ENCODE peak calls at places on chromosomes 7 and 10, in six cellular contexts. W is IMR-90, H is foreskin fibroblast, X is cardiac muscle cell, D is A549, U is GM12865. O is an unnamed sample.

GRCh38 chr10:35545878-35546631 is 59.1 kb upstream of the GJD4 start:
- DNase-seq in X (no peak), H (no peak), W (peak), D (no peak), U (no peak), O (peak)

GRCh38 chr10:22285130-22285529 is 31.1 kb upstream of the COMMD3 start:
- DNase-seq in D (no peak), W (no peak), X (no peak), H (no peak), U (no peak), O (no peak)

GRCh38 chr7:96669812-96670211 is 39.8 kb downstream of the SEM1 start:
- DNase-seq in U (no peak), H (no peak), D (no peak), W (no peak), X (no peak), O (no peak)

GRCh38 chr10:35934637-35934995 is 292.5 kb upstream of the FZD8 start:
- DNase-seq in H (no peak), U (peak), X (no peak), D (no peak), W (no peak), O (no peak)

GRCh38 chr10:59284111-59284975 is 78.0 kb downstream of the FAM13C start:
- DNase-seq in D (no peak), X (no peak), W (no peak), U (no peak), H (no peak), O (no peak)

GRCh38 chr7:57437581-57437980 is 12.4 kb upstream of the ZNF716 start:
- DNase-seq in D (no peak), H (no peak), X (no peak), U (no peak), W (no peak), O (no peak)

GRCh38 chr7:118218413-118219156 is 5.9 kb upstream of the ANKRD7 start:
- DNase-seq in X (no peak), D (no peak), U (no peak), W (no peak), H (no peak), O (no peak)

GRCh38 chr7:109020251-109020650 is 450.6 kb downstream of the DNAJB9 start:
- DNase-seq in H (no peak), W (no peak), D (no peak), X (no peak), U (no peak), O (no peak)

GRCh38 chr10:12186324-12186723 is 9.4 kb downstream of the NUDT5 start:
- DNase-seq in X (no peak), H (no peak), D (no peak), U (no peak), W (no peak), O (no peak)

GRCh38 chr10:84200537-84201243 is 6.4 kb downstream of the CDHR1 start:
- DNase-seq in D (no peak), H (no peak), U (no peak), W (no peak), X (no peak), O (no peak)

GRCh38 chr10:4062072-4062471 is 277.1 kb upstream of the KLF6 start:
- DNase-seq in D (no peak), W (no peak), U (no peak), X (no peak), H (no peak), O (peak)

GRCh38 chr7:133829336-133829897 is 297.7 kb upstream of the LRGUK start:
- DNase-seq in D (no peak), X (no peak), H (no peak), U (no peak), W (peak), O (peak)

GRCh38 chr7:105778956-105779355 is 97.4 kb downstream of the ATXN7L1 start:
- DNase-seq in U (no peak), D (no peak), X (no peak), W (no peak), H (no peak), O (no peak)

GRCh38 chr10:84308481-84309304 is 19.7 kb upstream of the CCSER2 start:
- DNase-seq in X (no peak), W (peak), U (peak), H (peak), D (no peak), O (peak)

GRCh38 chr10:12375076-12375504 is 25.7 kb downstream of the CAMK1D start:
- DNase-seq in U (no peak), W (peak), X (no peak), D (no peak), H (no peak), O (no peak)

GRCh38 chr7:31004393-31004792 is 40.6 kb downstream of the GHRHR start:
- DNase-seq in X (no peak), H (no peak), D (no peak), U (no peak), W (no peak), O (peak)

GRCh38 chr7:158076215-158076614 is 511.4 kb downstream of the PTPRN2 start:
- DNase-seq in H (no peak), U (no peak), D (no peak), X (no peak), W (no peak), O (no peak)

GRCh38 chr10:93818086-93818485 is 60.4 kb downstream of the LGI1 start:
- DNase-seq in U (no peak), X (no peak), D (no peak), H (no peak), W (no peak), O (no peak)

GRCh38 chr10:52229271-52229931 is 84.7 kb upstream of the DKK1 start:
- DNase-seq in W (peak), H (peak), U (no peak), X (no peak), D (no peak), O (peak)

GRCh38 chr10:124223001-124223710 is 129.8 kb upstream of the CHST15 start:
- DNase-seq in D (no peak), X (no peak), W (no peak), H (no peak), U (no peak), O (no peak)

GRCh38 chr10:124222298-124223000 is 129.1 kb upstream of the CHST15 start:
- DNase-seq in D (no peak), H (no peak), W (no peak), U (peak), X (peak), O (no peak)

GRCh38 chr10:124220547-124220946 is 127.1 kb upstream of the CHST15 start:
- DNase-seq in W (no peak), H (no peak), U (peak), X (no peak), D (no peak), O (no peak)

GRCh38 chr10:124220971-124221355 is 127.6 kb upstream of the CHST15 start:
- DNase-seq in W (no peak), X (no peak), H (no peak), D (no peak), U (no peak), O (no peak)

DNA sequence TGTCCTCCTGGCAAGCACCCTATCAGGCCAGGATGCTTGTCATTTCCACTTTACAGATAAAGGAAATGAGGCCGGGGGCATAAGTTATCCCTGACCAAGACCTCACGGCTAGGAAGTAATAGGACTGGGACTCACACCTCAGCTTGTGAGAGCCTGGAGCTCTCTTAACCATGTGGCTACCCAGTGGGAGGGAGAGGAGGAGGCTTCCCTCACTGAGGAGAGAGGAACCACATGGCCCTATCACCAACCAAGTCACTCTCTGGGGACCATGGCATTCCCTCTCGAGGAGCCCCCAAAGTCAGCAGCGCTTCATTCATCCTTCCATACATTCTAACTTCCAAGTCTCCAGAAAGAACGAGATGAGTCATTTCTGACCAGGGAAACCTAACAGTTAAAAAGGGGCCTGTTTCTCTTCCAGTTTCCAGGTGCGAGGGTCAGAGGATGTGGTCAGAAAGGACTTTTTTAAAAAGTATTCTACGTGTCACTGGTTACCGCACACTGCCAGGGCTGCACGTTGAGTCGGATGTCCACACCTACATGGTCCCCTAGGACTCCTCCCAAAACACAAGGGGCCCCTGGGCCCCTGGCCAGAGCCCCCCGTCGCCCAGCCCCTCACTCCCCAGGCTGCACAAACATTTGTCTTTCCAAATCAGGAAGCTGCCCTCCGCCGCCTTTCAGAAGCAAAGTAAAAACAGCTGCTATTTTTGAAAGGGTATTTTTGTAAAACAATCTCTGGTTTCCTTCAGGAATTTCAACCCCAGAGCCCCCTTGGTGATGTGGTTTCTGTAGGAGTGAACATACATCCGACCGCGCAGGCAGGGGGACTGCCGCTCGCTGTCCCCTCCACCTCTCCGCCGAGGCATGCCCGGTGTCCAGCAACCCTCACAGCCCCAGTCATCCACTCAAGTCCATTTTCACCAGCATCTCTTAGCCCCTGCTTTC is 128.2 kb upstream of the CHST15 start:
- DNase-seq in U (peak), W (no peak), D (no peak), X (peak), H (no peak), O (peak)
- H3K4me3 ChIP-seq in U (peak), W (no peak), D (no peak), X (no peak), H (no peak), O (no peak)

GRCh38 chr10:29089094-29089493 is 199.8 kb upstream of the LYZL1 start:
- DNase-seq in U (no peak), D (no peak), W (no peak), H (no peak), X (no peak), O (no peak)
- H3K4me3 ChIP-seq in U (no peak), D (no peak), W (no peak), H (no peak), X (no peak), O (no peak)

GRCh38 chr7:347001-347590 is 57.1 kb downstream of the FOXL3 start:
- DNase-seq in X (no peak), H (no peak), D (no peak), U (no peak), W (no peak), O (no peak)

GRCh38 chr7:348480-348844 is 58.5 kb downstream of the FOXL3 start:
- DNase-seq in H (no peak), X (no peak), U (no peak), D (no peak), W (no peak), O (no peak)

GRCh38 chr7:346116-346898 is 56.3 kb downstream of the FOXL3 start:
- DNase-seq in D (no peak), X (no peak), H (no peak), U (no peak), W (no peak), O (no peak)

GRCh38 chr7:348962-349755 is 59.2 kb downstream of the FOXL3 start:
- DNase-seq in U (no peak), D (no peak), X (no peak), W (no peak), H (no peak), O (no peak)

GRCh38 chr7:347644-348479 is 57.9 kb downstream of the FOXL3 start:
- DNase-seq in D (no peak), U (no peak), H (no peak), X (no peak), W (no peak), O (no peak)
- H3K4me3 ChIP-seq in D (no peak), U (no peak), H (no peak), X (no peak), W (no peak), O (no peak)

DNA sequence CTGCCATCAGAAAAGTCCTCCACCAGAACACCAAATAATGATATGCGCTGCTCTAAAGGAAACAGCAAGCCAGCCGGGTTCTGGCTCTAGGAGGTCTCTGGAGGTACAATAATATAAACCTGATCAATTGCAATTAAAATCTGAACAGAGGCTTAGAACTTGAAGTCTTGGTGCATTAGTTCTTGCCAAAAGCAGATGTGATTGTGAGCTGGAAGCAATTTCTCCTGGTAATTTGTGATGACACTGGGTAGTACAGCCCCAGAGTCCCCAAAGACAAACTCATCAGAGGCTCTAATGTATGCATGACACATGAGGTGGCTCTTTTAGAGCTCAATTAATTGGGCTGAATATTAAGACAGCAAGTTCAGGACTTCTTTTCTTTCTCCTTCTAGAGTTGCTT is 3.3 kb downstream of the ETV1 start:
- DNase-seq in D (no peak), W (no peak), X (peak), U (no peak), H (no peak), O (no peak)
- H3K4me3 ChIP-seq in D (no peak), W (no peak), X (peak), U (no peak), H (no peak), O (peak)

GRCh38 chr10:23417254-23417653 is 21.6 kb upstream of the OTUD1 start:
- DNase-seq in U (no peak), X (no peak), W (no peak), D (no peak), H (no peak), O (no peak)

GRCh38 chr10:23418051-23418681 is 20.7 kb upstream of the OTUD1 start:
- DNase-seq in H (no peak), D (no peak), X (no peak), W (no peak), U (no peak), O (no peak)

GRCh38 chr10:23412223-23412622 is 26.7 kb upstream of the OTUD1 start:
- DNase-seq in H (peak), W (peak), X (no peak), D (no peak), U (peak), O (peak)

GRCh38 chr10:23408330-23408976 is 30.4 kb upstream of the OTUD1 start:
- DNase-seq in U (no peak), X (no peak), W (peak), D (no peak), H (peak), O (peak)

GRCh38 chr10:23413629-23414089 is 25.2 kb upstream of the OTUD1 start:
- DNase-seq in W (no peak), X (no peak), H (no peak), D (no peak), U (peak), O (no peak)
- H3K4me3 ChIP-seq in W (no peak), X (no peak), H (no peak), D (no peak), U (no peak), O (no peak)

DNA sequence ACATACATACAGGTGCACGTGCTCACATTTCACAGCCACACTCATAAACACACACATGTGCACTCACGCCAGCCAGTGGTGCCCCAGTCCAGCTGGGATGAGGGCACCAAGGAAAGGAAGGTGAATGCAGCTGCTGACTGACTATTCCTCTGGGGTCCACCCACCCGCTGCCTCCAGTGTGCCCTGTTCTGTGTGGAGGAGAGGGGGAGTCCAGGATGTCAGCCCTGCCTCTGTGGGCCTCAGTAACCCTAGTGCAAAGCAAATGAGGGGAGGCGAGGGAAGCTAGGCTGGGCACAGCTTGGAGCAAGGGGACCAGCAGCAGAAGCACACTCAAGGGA is 57.6 kb downstream of the YKT6 start:
- DNase-seq in H (no peak), X (no peak), W (no peak), D (no peak), U (no peak), O (no peak)
- H3K4me3 ChIP-seq in H (no peak), X (no peak), W (no peak), D (no peak), U (no peak), O (no peak)

O was measured in fibroblast of mammary gland.